ENCODE peak calls at places on chromosomes 16 and 17, in seven cellular contexts. One of them, this sample, is unnamed.

GRCh38 chr16:69243479-69243878 is 56.5 kb downstream of the SNTB2 start:
- DNase-seq in activated CD4-positive, alpha-beta T cell treated with anti-CD3 and anti-CD28 coated beads, Interleukin-2, amount 50 U/mL, for 48 hours: no peak
- DNase-seq in NCI-H460: no peak
- DNase-seq in NCI-H2081: no peak
- DNase-seq in HFF-Myc: no peak
- DNase-seq in HT1080: no peak
- DNase-seq in cardiac muscle cell: no peak
- DNase-seq in this sample: no peak

GRCh38 chr16:56450275-56450889 is 750 bp downstream of the NUDT21 start:
- DNase-seq in activated CD4-positive, alpha-beta T cell treated with anti-CD3 and anti-CD28 coated beads, Interleukin-2, amount 50 U/mL, for 48 hours: no peak
- DNase-seq in cardiac muscle cell: peak
- DNase-seq in NCI-H460: no peak
- DNase-seq in HT1080: no peak
- DNase-seq in HFF-Myc: no peak
- DNase-seq in NCI-H2081: no peak
- DNase-seq in this sample: no peak

GRCh38 chr16:79411357-79411756 is 189.2 kb downstream of the MAF start:
- DNase-seq in HFF-Myc: no peak
- DNase-seq in NCI-H2081: no peak
- DNase-seq in HT1080: no peak
- DNase-seq in cardiac muscle cell: no peak
- DNase-seq in activated CD4-positive, alpha-beta T cell treated with anti-CD3 and anti-CD28 coated beads, Interleukin-2, amount 50 U/mL, for 48 hours: no peak
- DNase-seq in NCI-H460: no peak
- DNase-seq in this sample: no peak

GRCh38 chr16:74446866-74447265 is 25.6 kb upstream of the CLEC18B start:
- DNase-seq in NCI-H460: no peak
- DNase-seq in activated CD4-positive, alpha-beta T cell treated with anti-CD3 and anti-CD28 coated beads, Interleukin-2, amount 50 U/mL, for 48 hours: no peak
- DNase-seq in HT1080: no peak
- DNase-seq in HFF-Myc: no peak
- DNase-seq in cardiac muscle cell: no peak
- DNase-seq in NCI-H2081: no peak
- DNase-seq in this sample: no peak

GRCh38 chr16:71923941-71924690 is 28.8 kb downstream of the IST1 start:
- DNase-seq in activated CD4-positive, alpha-beta T cell treated with anti-CD3 and anti-CD28 coated beads, Interleukin-2, amount 50 U/mL, for 48 hours: no peak
- DNase-seq in NCI-H2081: no peak
- DNase-seq in HFF-Myc: no peak
- DNase-seq in cardiac muscle cell: no peak
- DNase-seq in NCI-H460: no peak
- DNase-seq in HT1080: peak
- DNase-seq in this sample: no peak

GRCh38 chr16:81665588-81665987 is 113.5 kb upstream of the PLCG2 start:
- DNase-seq in NCI-H460: no peak
- DNase-seq in HFF-Myc: no peak
- DNase-seq in activated CD4-positive, alpha-beta T cell treated with anti-CD3 and anti-CD28 coated beads, Interleukin-2, amount 50 U/mL, for 48 hours: no peak
- DNase-seq in cardiac muscle cell: no peak
- DNase-seq in HT1080: no peak
- DNase-seq in NCI-H2081: no peak
- DNase-seq in this sample: no peak

GRCh38 chr17:74768069-74768762 is 7.9 kb downstream of the NAT9 start:
- DNase-seq in NCI-H2081: no peak
- DNase-seq in cardiac muscle cell: no peak
- DNase-seq in activated CD4-positive, alpha-beta T cell treated with anti-CD3 and anti-CD28 coated beads, Interleukin-2, amount 50 U/mL, for 48 hours: no peak
- DNase-seq in HT1080: peak
- DNase-seq in NCI-H460: no peak
- DNase-seq in HFF-Myc: no peak
- DNase-seq in this sample: peak

GRCh38 chr16:75244844-75245758 is 6.3 kb downstream of the BCAR1 start:
- DNase-seq in NCI-H2081: no peak
- DNase-seq in NCI-H460: no peak
- DNase-seq in cardiac muscle cell: peak
- DNase-seq in HFF-Myc: peak
- DNase-seq in HT1080: peak
- DNase-seq in activated CD4-positive, alpha-beta T cell treated with anti-CD3 and anti-CD28 coated beads, Interleukin-2, amount 50 U/mL, for 48 hours: no peak
- DNase-seq in this sample: peak

GRCh38 chr16:50627419-50627818 is 53.7 kb downstream of the SNX20 start:
- DNase-seq in NCI-H460: no peak
- DNase-seq in cardiac muscle cell: peak
- DNase-seq in NCI-H2081: no peak
- DNase-seq in HFF-Myc: no peak
- DNase-seq in HT1080: no peak
- DNase-seq in activated CD4-positive, alpha-beta T cell treated with anti-CD3 and anti-CD28 coated beads, Interleukin-2, amount 50 U/mL, for 48 hours: peak
- DNase-seq in this sample: no peak

GRCh38 chr16:12095275-12096161 is 119.0 kb downstream of the SNX29 start:
- DNase-seq in cardiac muscle cell: peak
- DNase-seq in activated CD4-positive, alpha-beta T cell treated with anti-CD3 and anti-CD28 coated beads, Interleukin-2, amount 50 U/mL, for 48 hours: peak
- DNase-seq in HT1080: peak
- DNase-seq in NCI-H2081: peak
- DNase-seq in NCI-H460: peak
- DNase-seq in HFF-Myc: no peak
- DNase-seq in this sample: peak

GRCh38 chr17:32783602-32784001 is 93.3 kb downstream of the MYO1D start:
- DNase-seq in HT1080: peak
- DNase-seq in HFF-Myc: peak
- DNase-seq in activated CD4-positive, alpha-beta T cell treated with anti-CD3 and anti-CD28 coated beads, Interleukin-2, amount 50 U/mL, for 48 hours: no peak
- DNase-seq in NCI-H460: peak
- DNase-seq in cardiac muscle cell: peak
- DNase-seq in NCI-H2081: peak
- DNase-seq in this sample: no peak

GRCh38 chr17:72569193-72569946 is 448.6 kb downstream of the SOX9 start:
- DNase-seq in cardiac muscle cell: no peak
- DNase-seq in activated CD4-positive, alpha-beta T cell treated with anti-CD3 and anti-CD28 coated beads, Interleukin-2, amount 50 U/mL, for 48 hours: no peak
- DNase-seq in HT1080: no peak
- DNase-seq in NCI-H2081: peak
- DNase-seq in HFF-Myc: no peak
- DNase-seq in NCI-H460: no peak
- DNase-seq in this sample: no peak

GRCh38 chr17:52536466-52536865 is 378.0 kb upstream of the CA10 start:
- DNase-seq in NCI-H2081: no peak
- DNase-seq in activated CD4-positive, alpha-beta T cell treated with anti-CD3 and anti-CD28 coated beads, Interleukin-2, amount 50 U/mL, for 48 hours: no peak
- DNase-seq in NCI-H460: no peak
- DNase-seq in cardiac muscle cell: no peak
- DNase-seq in HFF-Myc: no peak
- DNase-seq in HT1080: no peak
- DNase-seq in this sample: no peak

GRCh38 chr17:29789186-29790170 is 140.6 kb downstream of the SSH2 start:
- DNase-seq in NCI-H460: no peak
- DNase-seq in NCI-H2081: no peak
- DNase-seq in cardiac muscle cell: no peak
- DNase-seq in HFF-Myc: no peak
- DNase-seq in HT1080: no peak
- DNase-seq in activated CD4-positive, alpha-beta T cell treated with anti-CD3 and anti-CD28 coated beads, Interleukin-2, amount 50 U/mL, for 48 hours: no peak
- DNase-seq in this sample: no peak

GRCh38 chr17:42077770-42078169 is 20.5 kb downstream of the ZNF385C start:
- DNase-seq in HFF-Myc: no peak
- DNase-seq in NCI-H460: no peak
- DNase-seq in NCI-H2081: no peak
- DNase-seq in activated CD4-positive, alpha-beta T cell treated with anti-CD3 and anti-CD28 coated beads, Interleukin-2, amount 50 U/mL, for 48 hours: no peak
- DNase-seq in cardiac muscle cell: no peak
- DNase-seq in HT1080: no peak
- DNase-seq in this sample: no peak

GRCh38 chr17:6413073-6413472 is 21.8 kb downstream of the AIPL1 start:
- DNase-seq in HFF-Myc: no peak
- DNase-seq in NCI-H460: peak
- DNase-seq in activated CD4-positive, alpha-beta T cell treated with anti-CD3 and anti-CD28 coated beads, Interleukin-2, amount 50 U/mL, for 48 hours: no peak
- DNase-seq in NCI-H2081: no peak
- DNase-seq in HT1080: peak
- DNase-seq in cardiac muscle cell: peak
- DNase-seq in this sample: no peak

GRCh38 chr17:58539703-58540102 is 25.3 kb upstream of the MTMR4 start:
- DNase-seq in NCI-H2081: no peak
- DNase-seq in activated CD4-positive, alpha-beta T cell treated with anti-CD3 and anti-CD28 coated beads, Interleukin-2, amount 50 U/mL, for 48 hours: no peak
- DNase-seq in NCI-H460: no peak
- DNase-seq in cardiac muscle cell: no peak
- DNase-seq in HFF-Myc: no peak
- DNase-seq in HT1080: no peak
- DNase-seq in this sample: no peak

GRCh38 chr17:44170499-44171201 is at the start of gene ASB16:
- DNase-seq in HFF-Myc: no peak
- DNase-seq in cardiac muscle cell: peak
- DNase-seq in activated CD4-positive, alpha-beta T cell treated with anti-CD3 and anti-CD28 coated beads, Interleukin-2, amount 50 U/mL, for 48 hours: no peak
- DNase-seq in HT1080: no peak
- DNase-seq in NCI-H460: no peak
- DNase-seq in NCI-H2081: no peak
- DNase-seq in this sample: no peak

GRCh38 chr17:7548585-7549400 is at the start of gene TNFSF12:
- DNase-seq in HT1080: no peak
- DNase-seq in NCI-H460: peak
- DNase-seq in HFF-Myc: no peak
- DNase-seq in NCI-H2081: no peak
- DNase-seq in activated CD4-positive, alpha-beta T cell treated with anti-CD3 and anti-CD28 coated beads, Interleukin-2, amount 50 U/mL, for 48 hours: peak
- DNase-seq in cardiac muscle cell: peak
- DNase-seq in this sample: peak

GRCh38 chr16:3145660-3146059 is 10.8 kb downstream of the ZNF213 start:
- DNase-seq in NCI-H460: no peak
- DNase-seq in activated CD4-positive, alpha-beta T cell treated with anti-CD3 and anti-CD28 coated beads, Interleukin-2, amount 50 U/mL, for 48 hours: no peak
- DNase-seq in HT1080: no peak
- DNase-seq in HFF-Myc: no peak
- DNase-seq in NCI-H2081: no peak
- DNase-seq in cardiac muscle cell: no peak
- DNase-seq in this sample: no peak

GRCh38 chr16:17318200-17318599 is 152.6 kb downstream of the XYLT1 start:
- DNase-seq in NCI-H2081: no peak
- DNase-seq in HFF-Myc: no peak
- DNase-seq in cardiac muscle cell: no peak
- DNase-seq in NCI-H460: no peak
- DNase-seq in HT1080: no peak
- DNase-seq in activated CD4-positive, alpha-beta T cell treated with anti-CD3 and anti-CD28 coated beads, Interleukin-2, amount 50 U/mL, for 48 hours: no peak
- DNase-seq in this sample: no peak

GRCh38 chr17:44543213-44543904 is 13.9 kb upstream of the FZD2 start:
- DNase-seq in cardiac muscle cell: peak
- DNase-seq in activated CD4-positive, alpha-beta T cell treated with anti-CD3 and anti-CD28 coated beads, Interleukin-2, amount 50 U/mL, for 48 hours: no peak
- DNase-seq in NCI-H2081: no peak
- DNase-seq in HFF-Myc: no peak
- DNase-seq in HT1080: peak
- DNase-seq in NCI-H460: peak
- DNase-seq in this sample: no peak

GRCh38 chr17:37392024-37392590 is 14.5 kb downstream of the ACACA start:
- DNase-seq in NCI-H460: no peak
- DNase-seq in cardiac muscle cell: peak
- DNase-seq in HT1080: peak
- DNase-seq in activated CD4-positive, alpha-beta T cell treated with anti-CD3 and anti-CD28 coated beads, Interleukin-2, amount 50 U/mL, for 48 hours: no peak
- DNase-seq in NCI-H2081: no peak
- DNase-seq in HFF-Myc: no peak
- DNase-seq in this sample: no peak

GRCh38 chr17:44968225-44969143 is at the start of gene C1QL1:
- DNase-seq in NCI-H2081: peak
- DNase-seq in NCI-H460: peak
- DNase-seq in cardiac muscle cell: peak
- DNase-seq in HFF-Myc: no peak
- DNase-seq in HT1080: peak
- DNase-seq in activated CD4-positive, alpha-beta T cell treated with anti-CD3 and anti-CD28 coated beads, Interleukin-2, amount 50 U/mL, for 48 hours: peak
- DNase-seq in this sample: peak

GRCh38 chr17:8729860-8730259 is 14.8 kb downstream of the CCDC42 start:
- DNase-seq in cardiac muscle cell: no peak
- DNase-seq in NCI-H460: no peak
- DNase-seq in NCI-H2081: no peak
- DNase-seq in HT1080: no peak
- DNase-seq in HFF-Myc: no peak
- DNase-seq in activated CD4-positive, alpha-beta T cell treated with anti-CD3 and anti-CD28 coated beads, Interleukin-2, amount 50 U/mL, for 48 hours: no peak
- DNase-seq in this sample: no peak

GRCh38 chr16:7321661-7322060 is 11.0 kb upstream of the RBFOX1 start:
- DNase-seq in HFF-Myc: no peak
- DNase-seq in NCI-H460: no peak
- DNase-seq in HT1080: no peak
- DNase-seq in cardiac muscle cell: no peak
- DNase-seq in NCI-H2081: no peak
- DNase-seq in activated CD4-positive, alpha-beta T cell treated with anti-CD3 and anti-CD28 coated beads, Interleukin-2, amount 50 U/mL, for 48 hours: no peak
- DNase-seq in this sample: no peak

GRCh38 chr16:66534376-66534799 is 15.5 kb downstream of the TK2 start:
- DNase-seq in NCI-H2081: no peak
- DNase-seq in HT1080: no peak
- DNase-seq in activated CD4-positive, alpha-beta T cell treated with anti-CD3 and anti-CD28 coated beads, Interleukin-2, amount 50 U/mL, for 48 hours: no peak
- DNase-seq in HFF-Myc: no peak
- DNase-seq in NCI-H460: no peak
- DNase-seq in cardiac muscle cell: peak
- DNase-seq in this sample: no peak

GRCh38 chr16:28924399-28924761 is 658 bp downstream of the RABEP2 start:
- DNase-seq in activated CD4-positive, alpha-beta T cell treated with anti-CD3 and anti-CD28 coated beads, Interleukin-2, amount 50 U/mL, for 48 hours: no peak
- DNase-seq in HFF-Myc: no peak
- DNase-seq in NCI-H460: no peak
- DNase-seq in NCI-H2081: no peak
- DNase-seq in cardiac muscle cell: no peak
- DNase-seq in HT1080: no peak
- DNase-seq in this sample: no peak

GRCh38 chr17:30336369-30337171 is 2.7 kb upstream of the TMIGD1 start:
- DNase-seq in NCI-H460: peak
- DNase-seq in activated CD4-positive, alpha-beta T cell treated with anti-CD3 and anti-CD28 coated beads, Interleukin-2, amount 50 U/mL, for 48 hours: peak
- DNase-seq in HT1080: peak
- DNase-seq in cardiac muscle cell: no peak
- DNase-seq in HFF-Myc: peak
- DNase-seq in NCI-H2081: peak
- DNase-seq in this sample: no peak

GRCh38 chr16:66207139-66207863 is 159.2 kb upstream of the CDH5 start:
- DNase-seq in cardiac muscle cell: no peak
- DNase-seq in HFF-Myc: no peak
- DNase-seq in NCI-H2081: no peak
- DNase-seq in HT1080: no peak
- DNase-seq in activated CD4-positive, alpha-beta T cell treated with anti-CD3 and anti-CD28 coated beads, Interleukin-2, amount 50 U/mL, for 48 hours: no peak
- DNase-seq in NCI-H460: no peak
- DNase-seq in this sample: no peak

GRCh38 chr16:2835638-2836493 is 5.8 kb downstream of the ZG16B start:
- DNase-seq in cardiac muscle cell: peak
- DNase-seq in NCI-H460: no peak
- DNase-seq in HT1080: peak
- DNase-seq in NCI-H2081: no peak
- DNase-seq in activated CD4-positive, alpha-beta T cell treated with anti-CD3 and anti-CD28 coated beads, Interleukin-2, amount 50 U/mL, for 48 hours: no peak
- DNase-seq in HFF-Myc: peak
- DNase-seq in this sample: no peak

GRCh38 chr16:798666-799065 is 1.9 kb downstream of the GNG13 start:
- DNase-seq in NCI-H2081: no peak
- DNase-seq in HFF-Myc: no peak
- DNase-seq in NCI-H460: no peak
- DNase-seq in cardiac muscle cell: no peak
- DNase-seq in activated CD4-positive, alpha-beta T cell treated with anti-CD3 and anti-CD28 coated beads, Interleukin-2, amount 50 U/mL, for 48 hours: no peak
- DNase-seq in HT1080: no peak
- DNase-seq in this sample: no peak

GRCh38 chr16:77459534-77460412 is 24.9 kb upstream of the ADAMTS18 start:
- DNase-seq in activated CD4-positive, alpha-beta T cell treated with anti-CD3 and anti-CD28 coated beads, Interleukin-2, amount 50 U/mL, for 48 hours: no peak
- DNase-seq in cardiac muscle cell: no peak
- DNase-seq in HT1080: no peak
- DNase-seq in NCI-H460: no peak
- DNase-seq in HFF-Myc: no peak
- DNase-seq in NCI-H2081: no peak
- DNase-seq in this sample: no peak

GRCh38 chr17:10558049-10558448 is 8.6 kb upstream of the MYH2 start:
- DNase-seq in HT1080: no peak
- DNase-seq in NCI-H460: no peak
- DNase-seq in cardiac muscle cell: no peak
- DNase-seq in HFF-Myc: no peak
- DNase-seq in NCI-H2081: no peak
- DNase-seq in activated CD4-positive, alpha-beta T cell treated with anti-CD3 and anti-CD28 coated beads, Interleukin-2, amount 50 U/mL, for 48 hours: no peak
- DNase-seq in this sample: no peak

GRCh38 chr16:81106826-81107503 is 10.8 kb upstream of the GCSH start:
- DNase-seq in cardiac muscle cell: no peak
- DNase-seq in NCI-H460: no peak
- DNase-seq in HFF-Myc: no peak
- DNase-seq in NCI-H2081: no peak
- DNase-seq in HT1080: peak
- DNase-seq in activated CD4-positive, alpha-beta T cell treated with anti-CD3 and anti-CD28 coated beads, Interleukin-2, amount 50 U/mL, for 48 hours: no peak
- DNase-seq in this sample: no peak

GRCh38 chr16:21265104-21265825 is 12.8 kb downstream of the CRYM start:
- DNase-seq in HFF-Myc: no peak
- DNase-seq in cardiac muscle cell: no peak
- DNase-seq in NCI-H460: no peak
- DNase-seq in HT1080: peak
- DNase-seq in activated CD4-positive, alpha-beta T cell treated with anti-CD3 and anti-CD28 coated beads, Interleukin-2, amount 50 U/mL, for 48 hours: no peak
- DNase-seq in NCI-H2081: no peak
- DNase-seq in this sample: peak

GRCh38 chr17:20154601-20155000 is 145.4 kb downstream of the SPECC1 start:
- DNase-seq in HFF-Myc: no peak
- DNase-seq in cardiac muscle cell: peak
- DNase-seq in HT1080: no peak
- DNase-seq in activated CD4-positive, alpha-beta T cell treated with anti-CD3 and anti-CD28 coated beads, Interleukin-2, amount 50 U/mL, for 48 hours: no peak
- DNase-seq in NCI-H2081: no peak
- DNase-seq in NCI-H460: no peak
- DNase-seq in this sample: no peak

GRCh38 chr16:84911490-84912216 is 91.9 kb downstream of the CRISPLD2 start:
- DNase-seq in HFF-Myc: no peak
- DNase-seq in HT1080: no peak
- DNase-seq in NCI-H460: no peak
- DNase-seq in NCI-H2081: no peak
- DNase-seq in activated CD4-positive, alpha-beta T cell treated with anti-CD3 and anti-CD28 coated beads, Interleukin-2, amount 50 U/mL, for 48 hours: no peak
- DNase-seq in cardiac muscle cell: no peak
- DNase-seq in this sample: no peak